ENCODE peak calls at places on chromosomes 2 and 18, in four cellular contexts. O, U, F and A are unnamed samples.

GRCh38 chr2:197867630-197868029 is 63.2 kb downstream of the PLCL1 start:
- DNase-seq in F (no peak), U (no peak), O (no peak), A (no peak)

GRCh38 chr2:122754561-122754960 is 999.1 kb downstream of the TSN start:
- DNase-seq in F (no peak), O (no peak), U (no peak), A (no peak)

GRCh38 chr2:210215120-210215519 is 10.1 kb downstream of the ACADL start:
- DNase-seq in F (no peak), U (peak; percentile 61), O (no peak), A (no peak)

GRCh38 chr2:165499131-165499530 is 29.6 kb downstream of the CSRNP3 start:
- DNase-seq in F (no peak), O (peak; percentile 6), U (no peak), A (no peak)

GRCh38 chr18:58378411-58378820 is 250.5 kb downstream of the ALPK2 start:
- DNase-seq in F (no peak), U (no peak), O (no peak), A (no peak)

GRCh38 chr2:3189076-3189591 is 188.5 kb downstream of the EIPR1 start:
- DNase-seq in F (no peak), O (no peak), U (no peak), A (no peak)

GRCh38 chr2:62309465-62310091 is 113.7 kb downstream of the B3GNT2 start:
- DNase-seq in U (no peak), F (no peak), O (no peak), A (no peak)

GRCh38 chr2:39107156-39107555 is 13.7 kb downstream of the SOS1 start:
- DNase-seq in U (no peak), O (peak; percentile 25), F (peak; percentile 22), A (no peak)

GRCh38 chr2:161344737-161345136 is 36.5 kb downstream of the PSMD14 start:
- DNase-seq in F (no peak), O (no peak), U (no peak), A (no peak)

GRCh38 chr2:129757366-129757914 is 222.0 kb upstream of the RAB6C start:
- DNase-seq in U (no peak), O (no peak), F (no peak), A (no peak)

GRCh38 chr2:177740718-177741117 is 331.9 kb downstream of the PDE11A start:
- DNase-seq in U (no peak), O (peak; percentile 47), F (no peak), A (no peak)

GRCh38 chr2:114293355-114293754 is 149.1 kb upstream of the DPP10 start:
- DNase-seq in U (no peak), F (no peak), O (no peak), A (no peak)

GRCh38 chr2:140747665-140748064 is 1383.2 kb downstream of the LRP1B start:
- DNase-seq in O (no peak), F (no peak), U (no peak), A (no peak)

GRCh38 chr2:18267501-18267900 is 293.0 kb downstream of the RDH14 start:
- DNase-seq in O (peak; percentile 6), U (no peak), F (no peak), A (no peak)

GRCh38 chr2:65273344-65273743 is 45.7 kb downstream of the ACTR2 start:
- DNase-seq in U (no peak), F (no peak), O (no peak), A (no peak)

GRCh38 chr18:78814321-78814720 is 165.3 kb upstream of the SALL3 start:
- DNase-seq in O (no peak), U (no peak), F (no peak), A (no peak)

GRCh38 chr2:41955641-41956040 is 92.2 kb upstream of the PKDCC start:
- DNase-seq in F (no peak), U (no peak), O (no peak), A (no peak)

DNA sequence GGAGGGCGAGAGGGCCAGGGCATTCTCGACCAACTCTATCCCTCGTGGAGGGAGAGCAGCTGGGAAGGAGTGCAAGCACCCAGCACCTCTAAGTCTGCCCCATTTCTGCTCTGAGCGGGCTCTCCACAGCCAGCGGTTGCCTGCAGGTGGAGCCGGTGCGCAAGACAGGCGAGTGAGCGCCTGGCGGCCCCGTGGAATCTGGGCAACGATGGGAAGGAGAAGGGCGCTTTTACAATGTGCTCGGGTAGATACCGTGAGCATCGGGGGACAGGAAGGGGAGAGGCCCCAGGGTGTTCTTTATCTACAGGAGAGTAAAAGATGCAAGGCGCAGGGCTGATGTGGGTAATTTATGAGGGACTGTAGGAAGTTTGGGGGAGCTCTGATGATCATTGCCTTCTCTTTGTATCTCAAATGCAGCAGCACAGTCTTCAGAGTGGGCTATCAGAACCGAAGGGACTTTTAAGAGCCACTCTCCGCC is 867 bp upstream of the TTL start:
- DNase-seq in O (peak; percentile 77), U (peak; percentile 77), F (peak; percentile 87), A (peak; percentile 83)
- TF ChIP-seq CTCF in O (peak; percentile 64), U (peak; percentile 53), F (peak; percentile 83), A (peak; percentile 80)

GRCh38 chr2:94869552-94870391 is 1.5 kb upstream of the TEKT4 start:
- DNase-seq in U (no peak), O (no peak), F (no peak), A (no peak)

GRCh38 chr2:94872088-94872618 is 923 bp downstream of the TEKT4 start:
- DNase-seq in F (no peak), O (no peak), U (no peak), A (no peak)

GRCh38 chr2:94871226-94872087 is at the start of gene TEKT4:
- DNase-seq in O (no peak), U (no peak), F (no peak), A (no peak)

GRCh38 chr2:94869131-94869530 is 2.1 kb upstream of the TEKT4 start:
- DNase-seq in O (no peak), F (no peak), U (no peak), A (no peak)

DNA sequence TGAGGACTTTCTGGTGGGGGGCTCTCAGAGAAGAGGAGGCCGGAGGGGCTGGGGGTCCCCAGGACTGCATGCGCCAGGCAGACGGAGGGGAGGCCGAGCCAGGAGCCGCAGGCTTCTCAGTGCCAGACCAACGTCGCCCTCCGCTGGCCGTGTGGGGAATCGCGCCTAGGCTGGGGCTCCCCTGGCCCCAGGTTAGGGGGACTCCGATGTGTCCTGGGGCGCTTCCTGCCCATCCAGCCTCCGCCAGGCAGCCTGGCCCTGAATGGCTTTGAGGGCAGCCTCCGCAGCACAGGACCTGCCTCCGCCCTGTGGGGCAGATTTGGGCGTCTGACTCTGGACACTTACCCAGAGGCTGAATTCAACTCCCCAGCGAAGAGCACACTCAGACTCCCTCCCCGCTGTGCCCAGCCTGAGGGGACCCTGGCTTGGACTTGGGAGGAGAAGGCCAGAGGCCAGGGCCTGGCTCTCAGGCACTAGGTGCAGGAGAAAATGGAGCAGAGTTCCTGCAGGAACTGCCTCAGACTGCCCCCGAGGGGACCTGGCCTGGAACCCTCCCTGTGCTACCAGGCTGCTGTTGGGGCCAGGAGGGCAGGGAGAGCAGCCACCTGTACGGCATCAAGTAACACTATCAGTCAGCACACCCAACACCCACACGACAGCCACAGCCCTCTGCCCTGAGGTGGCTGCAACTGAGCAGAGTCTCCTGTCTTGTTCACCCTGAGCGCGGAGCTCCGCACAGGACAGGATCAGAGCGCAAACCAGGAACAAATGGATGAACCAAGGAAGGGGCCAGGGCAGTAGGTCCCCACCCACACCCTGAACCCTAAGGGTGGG is 621 bp upstream of the TEKT4 start:
- DNase-seq in O (no peak), F (no peak), U (no peak), A (no peak)
- TF ChIP-seq CTCF in O (no peak), F (peak; percentile 19), U (no peak), A (peak; percentile 73)

GRCh38 chr2:156065912-156066311 is 266.6 kb downstream of the NR4A2 start:
- DNase-seq in F (no peak), O (no peak), U (no peak), A (no peak)
- TF ChIP-seq CTCF in F (no peak), O (peak; percentile 17), U (no peak), A (no peak)

GRCh38 chr2:43139996-43140621 is 86.3 kb downstream of the ZFP36L2 start:
- DNase-seq in O (peak; percentile 51), U (no peak), F (no peak), A (peak; percentile 31)

GRCh38 chr2:43143756-43144155 is 82.7 kb downstream of the ZFP36L2 start:
- DNase-seq in U (no peak), O (no peak), F (no peak), A (no peak)

GRCh38 chr2:43146083-43146482 is 80.3 kb downstream of the ZFP36L2 start:
- DNase-seq in F (no peak), U (no peak), O (no peak), A (no peak)

GRCh38 chr2:43144265-43144664 is 82.1 kb downstream of the ZFP36L2 start:
- DNase-seq in O (peak; percentile 72), U (no peak), F (no peak), A (no peak)

GRCh38 chr2:43142921-43143438 is 83.4 kb downstream of the ZFP36L2 start:
- DNase-seq in O (no peak), F (no peak), U (no peak), A (no peak)
- TF ChIP-seq CTCF in O (no peak), F (no peak), U (no peak), A (peak; percentile 16)

DNA sequence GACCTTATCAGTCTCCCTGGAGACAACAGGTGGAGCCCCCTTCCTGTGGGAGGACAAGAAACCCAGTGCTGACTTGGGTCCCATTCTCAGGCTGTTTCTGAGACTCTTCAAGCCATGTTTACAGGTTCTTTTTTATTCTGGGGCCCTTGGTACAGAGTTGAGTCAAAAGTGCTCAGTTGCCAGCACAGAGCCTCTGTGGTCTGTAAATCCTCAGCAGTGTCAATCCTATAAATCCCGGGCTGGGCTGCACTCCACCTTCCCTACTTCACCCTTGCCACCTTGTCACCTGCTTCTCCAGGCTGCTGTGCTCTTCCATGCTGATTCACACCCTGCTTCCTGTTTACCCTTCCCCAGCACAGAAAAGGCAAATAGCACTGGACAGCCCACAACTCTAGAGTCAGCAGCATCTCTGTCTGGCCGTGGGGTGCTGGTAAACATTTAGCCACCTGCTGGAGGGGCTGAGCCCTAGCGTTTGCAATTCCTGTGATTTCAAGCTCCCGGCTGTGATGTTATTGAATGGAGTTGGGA is 74.7 kb downstream of the TNFRSF11A start:
- DNase-seq in O (no peak), U (no peak), F (no peak), A (no peak)
- TF ChIP-seq CTCF in O (peak; percentile 11), U (no peak), F (no peak), A (peak; percentile 33)